ENCODE peak calls at places on chromosomes 16 and 17, in seven cellular contexts. B is H9, F is transverse colon, H is B cell, S is T-helper 2 cell, I is brain microvascular endothelial cell, K is C1 segment of cervical spinal cord. O is an unnamed sample.

GRCh38 chr17:10156579-10157488 is 41.6 kb downstream of the GAS7 start:
- DNase-seq in I (no peak), F (peak), K (peak), S (peak), B (no peak), H (peak), O (no peak)

GRCh38 chr17:3536736-3537135 is 20.9 kb downstream of the TRPV3 start:
- DNase-seq in I (no peak), B (peak), F (no peak), H (no peak), S (no peak), K (no peak), O (no peak)

GRCh38 chr16:11585460-11586374 is 1.0 kb downstream of the LITAF start:
- DNase-seq in F (peak), S (no peak), I (no peak), K (peak), H (no peak), B (no peak), O (no peak)

GRCh38 chr16:67801889-67802288 is 4.5 kb downstream of the RANBP10 start:
- DNase-seq in I (no peak), K (no peak), F (no peak), S (no peak), B (no peak), H (peak), O (peak)

GRCh38 chr16:12065866-12066545 is 89.5 kb downstream of the SNX29 start:
- DNase-seq in F (no peak), K (no peak), I (no peak), B (no peak), S (no peak), H (no peak), O (no peak)

GRCh38 chr17:66834919-66835454 is at the start of gene CACNG5:
- DNase-seq in K (no peak), I (no peak), B (peak), S (no peak), F (no peak), H (no peak), O (no peak)

GRCh38 chr17:79515646-79516604 is 94.9 kb downstream of the RBFOX3 start:
- DNase-seq in F (no peak), H (no peak), S (no peak), B (no peak), K (no peak), I (no peak), O (no peak)

GRCh38 chr17:31583795-31584340 is 192.4 kb downstream of the RAB11FIP4 start:
- DNase-seq in I (no peak), K (no peak), S (no peak), B (no peak), F (no peak), H (no peak), O (no peak)

GRCh38 chr16:10031955-10032354 is 150.3 kb downstream of the GRIN2A start:
- DNase-seq in I (no peak), H (no peak), F (no peak), S (no peak), B (no peak), K (no peak), O (no peak)

GRCh38 chr16:81715358-81716196 is 63.5 kb upstream of the PLCG2 start:
- DNase-seq in S (peak), H (peak), B (no peak), I (no peak), F (no peak), K (no peak), O (no peak)

GRCh38 chr16:66740010-66740409 is 11.4 kb downstream of the DYNC1LI2 start:
- DNase-seq in S (no peak), B (peak), I (no peak), F (peak), H (no peak), K (no peak), O (no peak)